ENCODE peak calls at places on chromosomes 3 and 15, in nine cellular contexts. J is HFF-Myc, R is AG09309, D is AG10803, O is uterus, B is GM12865, P is SK-N-SH, F is breast epithelium, T is endodermal cell. Q is an unnamed sample.

GRCh38 chr15:85380860-85381535 is 595 bp downstream of the AKAP13 start:
- DNase-seq in J (no peak), R (no peak), D (peak; percentile 35), O (no peak), B (no peak), P (peak; percentile 88), F (no peak), T (no peak), Q (peak; percentile 46)

GRCh38 chr3:142925140-142925539 is 36.3 kb upstream of the PCOLCE2 start:
- DNase-seq in J (no peak), R (no peak), D (no peak), O (no peak), B (no peak), P (no peak), F (no peak), T (no peak), Q (no peak)

GRCh38 chr15:31372635-31373091 is 46.0 kb downstream of the KLF13 start:
- DNase-seq in J (peak; percentile 63), R (peak; percentile 51), D (peak; percentile 89), O (peak; percentile 67), B (no peak), P (peak; percentile 97), F (no peak), T (peak; percentile 80), Q (peak; percentile 87)

GRCh38 chr3:150307862-150308261 is 100.2 kb upstream of the TSC22D2 start:
- DNase-seq in J (no peak), R (no peak), D (no peak), O (no peak), B (no peak), P (no peak), F (no peak), T (no peak), Q (no peak)

GRCh38 chr3:13493867-13494441 is 13.8 kb downstream of the HDAC11 start:
- DNase-seq in J (no peak), R (no peak), D (no peak), O (no peak), B (no peak), P (no peak), F (no peak), T (no peak), Q (no peak)

GRCh38 chr15:73760330-73760729 is 7.2 kb upstream of the INSYN1 start:
- DNase-seq in J (no peak), R (no peak), D (no peak), O (no peak), B (no peak), P (no peak), F (no peak), T (no peak), Q (no peak)

GRCh38 chr3:119294402-119294888 is 262 bp downstream of the ARHGAP31 start:
- DNase-seq in J (no peak), R (no peak), D (no peak), O (peak; percentile 46), B (peak; percentile 86), P (no peak), F (peak; percentile 39), T (peak; percentile 84), Q (no peak)

GRCh38 chr3:149224736-149225594 is 3.3 kb upstream of the CP start:
- DNase-seq in J (no peak), R (peak; percentile 58), D (peak; percentile 77), O (no peak), B (peak; percentile 90), P (peak; percentile 16), F (no peak), T (no peak), Q (peak; percentile 90)

GRCh38 chr3:57434041-57434440 is 110.1 kb downstream of the DNAH12 start:
- DNase-seq in J (peak; percentile 5), R (peak; percentile 8), D (peak; percentile 21), O (no peak), B (peak; percentile 12), P (peak; percentile 40), F (no peak), T (no peak), Q (peak; percentile 63)

GRCh38 chr3:52983336-52983807 is 62.5 kb downstream of the SFMBT1 start:
- DNase-seq in J (no peak), R (no peak), D (no peak), O (no peak), B (peak; percentile 85), P (no peak), F (no peak), T (no peak), Q (no peak)

GRCh38 chr3:178236555-178237277 is 299.5 kb upstream of the KCNMB2 start:
- DNase-seq in J (no peak), R (peak; percentile 53), D (peak; percentile 86), O (no peak), B (no peak), P (no peak), F (no peak), T (no peak), Q (peak; percentile 87)

GRCh38 chr3:29281265-29282228 is 676 bp downstream of the RBMS3 start:
- DNase-seq in J (no peak), R (no peak), D (peak; percentile 45), O (peak; percentile 18), B (peak; percentile 63), P (peak; percentile 15), F (no peak), T (peak; percentile 67), Q (peak; percentile 70)

GRCh38 chr3:172586447-172586846 is 63.2 kb upstream of the TNFSF10 start:
- DNase-seq in J (no peak), R (no peak), D (no peak), O (no peak), B (no peak), P (no peak), F (no peak), T (no peak), Q (peak; percentile 58)

GRCh38 chr3:174253221-174253620 is 605.9 kb upstream of the NAALADL2 start:
- DNase-seq in J (no peak), R (no peak), D (no peak), O (no peak), B (peak; percentile 1), P (peak; percentile 15), F (no peak), T (no peak), Q (no peak)

GRCh38 chr15:74792227-74793016 is 10.5 kb downstream of the CSK start:
- DNase-seq in J (no peak), R (no peak), D (no peak), O (no peak), B (no peak), P (no peak), F (no peak), T (no peak), Q (no peak)

DNA sequence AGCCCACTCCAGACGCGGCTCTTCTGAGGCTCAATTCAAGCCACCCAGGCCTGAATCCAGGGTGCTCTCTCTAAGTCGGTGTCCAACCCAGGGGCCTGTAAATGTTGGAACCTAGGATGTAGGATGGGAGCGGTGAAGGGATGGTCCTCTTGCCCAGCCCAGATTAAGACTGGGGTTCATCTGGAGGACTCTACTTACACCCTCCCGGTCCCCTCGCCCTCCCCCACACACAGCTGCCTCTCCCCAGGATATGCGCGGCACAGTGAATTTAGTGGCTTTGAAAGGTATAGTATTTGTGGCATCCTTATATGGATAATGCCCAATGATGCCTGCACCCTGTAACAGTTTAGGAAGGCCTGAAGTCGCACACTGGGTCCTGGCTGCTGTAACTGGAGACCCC is 855 bp upstream of the FBN1 start:
- DNase-seq in J (no peak), R (no peak), D (no peak), O (no peak), B (no peak), P (no peak), F (no peak), T (no peak), Q (no peak)
- H3K4me3 ChIP-seq in J (peak overlapping the region; percentile 85), R (peak overlapping the region; percentile 64), D (peak overlapping the region; percentile 96), O (peak overlapping the region; percentile 60), B (peak overlapping the region; percentile 75), P (peak overlapping the region; percentile 96), F (peak overlapping the region; percentile 95), T (peak overlapping the region; percentile 91), Q (peak overlapping the region; percentile 92)

GRCh38 chr3:3232251-3232650 is 52.8 kb upstream of the CRBN start:
- DNase-seq in J (no peak), R (no peak), D (no peak), O (no peak), B (no peak), P (no peak), F (no peak), T (no peak), Q (no peak)
- TF ChIP-seq CTCF in J (no peak), R (no peak), D (no peak), O (no peak), B (no peak), P (no peak), F (no peak), T (no peak), Q (no peak)

GRCh38 chr3:73418636-73419035 is 206.1 kb downstream of the PDZRN3 start:
- DNase-seq in J (no peak), R (no peak), D (no peak), O (no peak), B (no peak), P (no peak), F (no peak), T (no peak), Q (no peak)
- H3K4me3 ChIP-seq in J (no peak overlapping the region), R (no peak overlapping the region), D (no peak overlapping the region), O (no peak overlapping the region), B (no peak overlapping the region), P (no peak overlapping the region), F (no peak overlapping the region), T (no peak overlapping the region), Q (no peak overlapping the region)

DNA sequence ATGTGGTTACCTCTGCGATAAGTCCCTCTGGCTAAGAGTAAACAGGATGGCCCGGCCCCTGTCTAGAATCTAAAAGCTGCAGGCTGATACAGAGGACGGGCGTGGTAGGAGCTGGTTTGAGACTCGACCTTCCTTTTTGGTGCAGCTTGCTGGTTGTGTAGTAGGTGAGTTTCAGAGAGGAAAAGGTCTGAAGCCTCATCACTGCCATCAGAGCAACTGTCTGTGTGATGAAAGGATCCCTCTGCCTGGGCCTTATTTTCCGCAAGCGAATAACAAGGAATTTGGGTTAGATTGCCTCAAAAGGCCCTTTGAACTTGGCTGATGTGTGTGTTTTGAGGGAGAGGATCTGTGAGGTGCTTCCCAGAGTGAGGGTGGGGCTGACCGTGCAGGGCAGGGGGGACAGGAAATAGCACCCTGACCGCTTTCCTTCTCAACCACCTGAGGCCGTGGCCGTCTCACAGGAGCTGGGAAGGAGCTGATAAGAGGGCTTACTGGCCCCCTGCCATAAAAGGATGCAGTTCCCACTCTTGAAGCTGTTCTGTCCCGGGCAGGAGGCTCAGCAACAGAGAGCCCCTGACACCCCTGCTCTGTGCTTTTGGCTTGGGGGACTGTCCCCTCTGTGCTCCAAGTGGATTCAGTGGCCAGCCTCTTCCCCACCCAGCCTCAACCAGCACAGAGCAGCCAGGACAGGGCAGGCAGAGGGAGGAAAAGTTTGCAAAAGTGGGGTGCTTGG is 45.6 kb upstream of the TFRC start:
- DNase-seq in J (no peak), R (no peak), D (no peak), O (no peak), B (peak; percentile 72), P (no peak), F (no peak), T (peak; percentile 78), Q (no peak)
- TF ChIP-seq CTCF in J (no peak), R (no peak), D (no peak), O (no peak), B (no peak), P (no peak), F (no peak), T (no peak), Q (no peak)

GRCh38 chr3:4743371-4743770 is 235.9 kb upstream of the BHLHE40 start:
- DNase-seq in J (no peak), R (no peak), D (no peak), O (no peak), B (no peak), P (no peak), F (no peak), T (no peak), Q (no peak)
- H3K4me3 ChIP-seq in J (no peak overlapping the region), R (no peak overlapping the region), D (no peak overlapping the region), O (no peak overlapping the region), B (no peak overlapping the region), P (no peak overlapping the region), F (no peak overlapping the region), T (no peak overlapping the region), Q (no peak overlapping the region)